ENCODE peak calls at places on chromosomes 4 and X, in six cellular contexts. V is H9, A is trophoblast cell, W is neuronal stem cell, Q is IMR-90, Y is H1. Z is an unnamed sample.

GRCh38 chr4:183201331-183201730 is 102.3 kb downstream of the WWC2 start:
- DNase-seq in A (peak), Q (peak), V (no peak), W (no peak), Y (no peak), Z (peak)

GRCh38 chrX:142576615-142577014 is 371.5 kb upstream of the MAGEC2 start:
- DNase-seq in A (no peak), W (no peak), Y (no peak), V (no peak), Q (no peak), Z (no peak)

GRCh38 chr4:156889616-156890594 is 81.7 kb downstream of the PDGFC start:
- DNase-seq in W (no peak), Y (no peak), V (no peak), Q (peak), A (peak), Z (peak)

GRCh38 chr4:146522862-146523205 is 1.1 kb upstream of the SLC10A7 start:
- DNase-seq in Y (no peak), V (no peak), A (no peak), Q (peak), W (no peak), Z (peak)

GRCh38 chrX:148466292-148466691 is 34.1 kb upstream of the AFF2 start:
- DNase-seq in V (no peak), Q (no peak), Y (no peak), W (no peak), A (no peak), Z (no peak)

GRCh38 chr4:52199574-52200338 is 148.7 kb downstream of the SPATA18 start:
- DNase-seq in Q (peak), Y (no peak), V (no peak), W (no peak), A (no peak), Z (peak)

GRCh38 chr4:152045781-152046571 is 285.2 kb upstream of the GATB start:
- DNase-seq in Q (no peak), A (peak), W (peak), V (peak), Y (peak), Z (peak)

GRCh38 chr4:108561086-108561485 is 59.3 kb upstream of the RPL34 start:
- DNase-seq in A (no peak), Q (no peak), V (no peak), W (no peak), Y (no peak), Z (no peak)

GRCh38 chr4:108535757-108536156 is 84.6 kb upstream of the RPL34 start:
- DNase-seq in A (no peak), V (no peak), Q (no peak), Y (no peak), W (no peak), Z (no peak)

GRCh38 chr4:78612398-78613005 is 60.9 kb downstream of the ANXA3 start:
- DNase-seq in A (no peak), Y (no peak), V (no peak), W (no peak), Q (peak), Z (peak)

GRCh38 chr4:82886145-82886942 is 4.6 kb downstream of the SEC31A start:
- DNase-seq in Q (no peak), A (no peak), V (no peak), Y (no peak), W (no peak), Z (no peak)

GRCh38 chr4:44150091-44150576 is 298.5 kb downstream of the KCTD8 start:
- DNase-seq in Q (peak), W (no peak), V (no peak), Y (no peak), A (peak), Z (peak)

GRCh38 chrX:115894087-115894486 is 276.5 kb upstream of the AGTR2 start:
- DNase-seq in Q (peak), Y (peak), V (peak), W (no peak), A (no peak), Z (no peak)

GRCh38 chr4:24969486-24969885 is 56.6 kb upstream of the CCDC149 start:
- DNase-seq in Q (no peak), V (no peak), A (no peak), W (no peak), Y (no peak), Z (no peak)

GRCh38 chr4:133316874-133317273 is 167.8 kb downstream of the PCDH10 start:
- DNase-seq in Q (no peak), V (no peak), A (no peak), Y (no peak), W (no peak), Z (no peak)

GRCh38 chr4:118076958-118077766 is 42.9 kb downstream of the NDST3 start:
- DNase-seq in V (peak), W (no peak), A (peak), Q (peak), Y (peak), Z (peak)

GRCh38 chr4:38985363-38986065 is 46.7 kb downstream of the TMEM156 start:
- DNase-seq in Q (no peak), W (peak), Y (no peak), V (no peak), A (no peak), Z (no peak)

GRCh38 chr4:173522160-173522873 is 7.7 kb downstream of the HAND2 start:
- DNase-seq in Y (peak), W (no peak), A (peak), Q (peak), V (peak), Z (peak)

GRCh38 chrX:132415012-132415411 is 73.8 kb downstream of the MBNL3 start:
- DNase-seq in W (no peak), Y (no peak), Q (no peak), V (no peak), A (no peak), Z (no peak)

GRCh38 chrX:3678287-3678686 is 35.2 kb downstream of the PRKX start:
- DNase-seq in Q (peak), A (no peak), V (no peak), W (no peak), Y (no peak), Z (peak)

GRCh38 chr4:1501754-1502500 is 95.7 kb upstream of the NKX1-1 start:
- DNase-seq in V (peak), W (no peak), A (no peak), Q (no peak), Y (no peak), Z (no peak)

GRCh38 chr4:119656342-119656741 is 27.7 kb upstream of the PDE5A start:
- DNase-seq in W (no peak), Y (no peak), V (no peak), Q (no peak), A (no peak), Z (no peak)

GRCh38 chrX:120302434-120302833 is 8.8 kb downstream of the TMEM255A start:
- DNase-seq in A (no peak), V (peak), Y (no peak), W (no peak), Q (no peak), Z (no peak)

GRCh38 chr4:166498541-166498940 is 625.5 kb downstream of the TLL1 start:
- DNase-seq in V (no peak), Q (no peak), Y (no peak), A (no peak), W (no peak), Z (peak)

GRCh38 chrX:37350034-37350365 is 836 bp downstream of the PRRG1 start:
- DNase-seq in Q (peak), W (no peak), A (no peak), V (no peak), Y (no peak), Z (peak)

GRCh38 chr4:139736257-139736626 is 70.6 kb downstream of the MGST2 start:
- DNase-seq in Y (no peak), Q (no peak), W (no peak), A (no peak), V (no peak), Z (peak)

GRCh38 chrX:150477364-150477763 is 91.1 kb upstream of the MTM1 start:
- DNase-seq in A (no peak), V (no peak), W (no peak), Y (no peak), Q (no peak), Z (no peak)

GRCh38 chr4:126757219-126757618 is 875.5 kb upstream of the INTU start:
- DNase-seq in V (no peak), Y (no peak), W (no peak), A (no peak), Q (peak), Z (peak)

GRCh38 chrX:79161655-79162054 is 17.2 kb downstream of the GPR174 start:
- DNase-seq in W (no peak), Q (no peak), A (no peak), V (no peak), Y (no peak), Z (no peak)

GRCh38 chrX:87621697-87622096 is 104.1 kb downstream of the KLHL4 start:
- DNase-seq in W (no peak), A (no peak), Q (no peak), Y (no peak), V (no peak), Z (peak)

GRCh38 chr4:145937990-145938611 is 522 bp downstream of the ZNF827 start:
- DNase-seq in A (no peak), Y (peak), W (peak), Q (peak), V (no peak), Z (peak)

GRCh38 chr4:73902038-73902637 is 32.9 kb downstream of the CXCL1 start:
- DNase-seq in A (no peak), Q (peak), V (no peak), Y (no peak), W (no peak), Z (peak)

GRCh38 chrX:110836982-110837381 is 41.4 kb upstream of the CHRDL1 start:
- DNase-seq in V (peak), Y (no peak), W (no peak), A (no peak), Q (no peak), Z (no peak)

GRCh38 chrX:119655125-119655524 is 37.8 kb downstream of the SEPTIN6 start:
- DNase-seq in Y (no peak), V (no peak), A (peak), Q (peak), W (no peak), Z (peak)

GRCh38 chr4:177455591-177455990 is 13.4 kb upstream of the AGA start:
- DNase-seq in V (no peak), W (no peak), Y (no peak), A (peak), Q (peak), Z (peak)

GRCh38 chr4:16083217-16084191 is at the start of gene PROM1:
- DNase-seq in W (peak), V (peak), A (no peak), Y (peak), Q (no peak), Z (no peak)

GRCh38 chrX:11212741-11213140 is 80.5 kb upstream of the AMELX start:
- DNase-seq in V (peak), Y (peak), A (no peak), Q (no peak), W (no peak), Z (no peak)

GRCh38 chrX:11209798-11210197 is 83.4 kb upstream of the AMELX start:
- DNase-seq in Y (no peak), V (no peak), A (no peak), Q (no peak), W (no peak), Z (no peak)

GRCh38 chrX:11210397-11210796 is 82.8 kb upstream of the AMELX start:
- DNase-seq in W (no peak), A (no peak), V (no peak), Y (no peak), Q (no peak), Z (no peak)

GRCh38 chrX:11215191-11215921 is 77.9 kb upstream of the AMELX start:
- DNase-seq in W (no peak), V (peak), Q (no peak), Y (peak), A (no peak), Z (no peak)

GRCh38 chrX:11214346-11215190 is 78.6 kb upstream of the AMELX start:
- DNase-seq in A (no peak), W (no peak), V (no peak), Y (no peak), Q (no peak), Z (no peak)
- H3K18ac ChIP-seq in A (no peak), W (no peak), V (no peak), Y (no peak), Q (no peak), Z (no peak)

GRCh38 chr4:153466637-153467153 is 535 bp downstream of the TMEM131L start:
- DNase-seq in Q (no peak), A (no peak), Y (no peak), W (no peak), V (no peak), Z (no peak)
- H3K23ac ChIP-seq in Q (peak), A (no peak), Y (no peak), W (peak), V (no peak), Z (no peak)

DNA sequence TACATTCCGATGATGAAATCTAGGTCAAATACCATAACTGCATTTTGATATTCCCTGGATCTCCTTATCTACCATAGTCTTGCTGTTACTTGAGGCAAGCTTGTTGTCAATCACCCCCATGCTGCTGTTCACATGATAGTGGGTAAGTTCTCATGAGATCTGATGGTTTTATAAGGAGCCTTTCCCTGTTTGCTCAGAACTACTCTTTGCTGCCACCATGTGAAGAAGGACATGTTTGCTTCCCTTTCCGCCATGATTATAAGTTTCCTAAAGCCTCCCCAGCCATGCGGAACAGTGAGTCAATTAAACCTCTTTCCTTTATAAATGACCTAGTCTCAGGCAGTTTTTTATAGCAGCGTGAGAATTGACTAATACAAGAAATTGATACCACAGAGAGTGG is 432.0 kb downstream of the GLUD2 start:
- DNase-seq in W (no peak), Y (no peak), A (no peak), Q (no peak), V (no peak), Z (no peak)
- H4K91ac ChIP-seq in W (no peak), Y (no peak), A (no peak), Q (no peak), V (no peak), Z (no peak)

DNA sequence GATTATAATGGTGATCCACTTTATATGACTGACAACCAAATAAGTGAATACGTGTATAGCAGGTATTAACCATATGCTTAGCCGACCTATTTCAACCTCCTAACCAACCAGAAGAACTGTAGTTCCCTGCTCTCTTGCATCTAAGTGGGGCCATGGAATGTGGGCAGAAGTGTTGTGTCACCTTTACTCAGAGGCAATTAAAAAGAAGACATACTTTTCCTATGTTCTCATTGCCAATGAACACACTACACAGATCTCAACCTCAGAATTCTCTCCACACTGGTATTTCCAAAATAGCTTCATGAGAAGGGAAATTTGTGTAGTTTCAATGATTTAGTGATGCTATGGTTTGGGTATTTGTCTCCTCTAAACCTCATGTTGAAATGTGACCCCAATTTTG is 3.2 kb upstream of the NFKB1 start:
- DNase-seq in V (no peak), W (no peak), Q (no peak), A (peak), Y (no peak), Z (no peak)
- H3K18ac ChIP-seq in V (no peak), W (no peak), Q (no peak), A (no peak), Y (no peak), Z (no peak)

GRCh38 chr4:7971159-7971631 is 31.5 kb upstream of the AFAP1 start:
- DNase-seq in Y (no peak), Q (no peak), W (no peak), A (no peak), V (no peak), Z (no peak)
- H3K23ac ChIP-seq in Y (no peak), Q (no peak), W (peak), A (no peak), V (no peak), Z (no peak)

GRCh38 chr4:88881227-88881569 is 175.8 kb downstream of the FAM13A start:
- DNase-seq in V (no peak), A (no peak), W (no peak), Q (no peak), Y (no peak), Z (peak)

GRCh38 chr4:88880001-88880400 is 177.0 kb downstream of the FAM13A start:
- DNase-seq in W (no peak), Y (no peak), A (no peak), V (no peak), Q (no peak), Z (no peak)

GRCh38 chr4:88878624-88879023 is 178.4 kb downstream of the FAM13A start:
- DNase-seq in Y (no peak), V (no peak), W (no peak), Q (no peak), A (no peak), Z (no peak)

GRCh38 chr4:88880501-88881226 is 176.3 kb downstream of the FAM13A start:
- DNase-seq in Q (no peak), W (no peak), A (peak), Y (no peak), V (no peak), Z (no peak)
- H4K91ac ChIP-seq in Q (no peak), W (no peak), A (no peak), Y (no peak), V (no peak), Z (no peak)

DNA sequence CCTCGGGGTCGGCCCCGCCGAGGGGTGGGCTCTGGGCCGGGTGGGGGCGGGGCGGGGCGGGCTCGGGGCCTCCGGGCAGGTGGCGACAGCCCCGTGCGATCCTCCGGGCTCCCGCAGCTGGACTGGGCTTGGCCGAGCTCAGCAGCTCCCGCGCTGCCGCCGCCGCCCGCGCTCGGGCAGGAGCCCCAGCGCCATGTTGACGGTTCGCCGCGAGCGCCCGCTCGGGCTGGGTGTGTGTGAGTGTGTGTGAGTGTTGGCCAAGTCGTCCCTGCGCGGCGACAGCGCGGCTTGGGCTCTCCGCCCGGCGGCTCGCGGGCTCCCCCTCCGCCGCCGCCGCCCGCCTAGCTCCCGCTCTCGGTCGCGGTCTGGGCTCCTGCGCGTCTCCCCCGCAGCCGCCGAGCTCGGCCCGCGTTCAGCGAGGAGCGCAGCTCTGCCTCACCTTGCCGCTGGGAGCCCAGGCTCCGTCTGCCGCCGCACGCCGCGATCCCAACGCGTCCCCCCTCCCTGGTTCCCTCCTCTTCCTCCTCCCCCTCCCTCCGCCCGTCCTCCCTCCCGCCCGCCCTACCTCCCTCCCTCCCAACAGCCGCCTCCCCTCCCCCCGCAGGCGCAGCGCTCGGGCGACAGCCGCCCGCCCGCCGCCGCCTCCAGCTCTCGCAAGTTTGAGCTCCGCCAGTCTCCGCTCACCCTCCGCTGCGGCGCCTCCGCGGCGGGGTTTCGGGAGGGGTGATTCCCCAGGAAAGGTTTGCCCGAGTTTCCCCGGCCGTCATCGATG is at the start of gene BCOR:
- DNase-seq in Y (peak), Q (peak), V (peak), A (peak), W (no peak), Z (peak)
- H3K18ac ChIP-seq in Y (no peak), Q (no peak), V (no peak), A (peak), W (peak), Z (peak)

Z was measured in mesenchymal stem cell.